ENCODE peak calls at places on chromosomes 7 and 10, in five cellular contexts. O is lower lobe of right lung, V is esophagus squamous epithelium, Y is aorta, T is uterus. P is an unnamed sample. For H3K9me3, the result is how much of the 10 kb centered on the place peaks cover.

GRCh38 chr7:1914743-1915142 is 244.7 kb downstream of the ELFN1 start:
- DNase-seq in Y (no peak), T (no peak), O (peak), V (no peak), P (no peak)

GRCh38 chr10:6746782-6747181 is 166.7 kb upstream of the PRKCQ start:
- DNase-seq in O (no peak), V (no peak), T (no peak), Y (no peak), P (no peak)

GRCh38 chr7:105014725-105015630 is 973 bp downstream of the KMT2E start:
- DNase-seq in V (no peak), Y (no peak), T (peak), O (no peak), P (no peak)

GRCh38 chr7:95255691-95256090 is 68.6 kb downstream of the PON1 start:
- DNase-seq in Y (no peak), O (no peak), T (no peak), V (no peak), P (no peak)

GRCh38 chr7:16083931-16084330 is 337.4 kb downstream of the CRPPA start:
- DNase-seq in V (no peak), Y (no peak), O (no peak), T (no peak), P (no peak)

GRCh38 chr10:28774051-28774995 is 97.0 kb downstream of the BAMBI start:
- DNase-seq in Y (no peak), T (no peak), O (no peak), V (no peak), P (no peak)

GRCh38 chr7:24381919-24382505 is 98.0 kb downstream of the NPY start:
- DNase-seq in V (no peak), O (no peak), T (no peak), Y (no peak), P (no peak)

GRCh38 chr10:110501142-110501937 is 3.6 kb downstream of the DUSP5 start:
- DNase-seq in O (peak), Y (peak), V (peak), T (peak), P (peak)

GRCh38 chr10:11294831-11295230 is 277.2 kb downstream of the CELF2 start:
- DNase-seq in T (no peak), O (no peak), Y (no peak), V (no peak), P (no peak)

GRCh38 chr10:109027534-109028185 is 895.7 kb downstream of the XPNPEP1 start:
- DNase-seq in T (no peak), V (no peak), O (no peak), Y (no peak), P (no peak)

GRCh38 chr10:83527934-83528333 is 611.4 kb upstream of the GHITM start:
- DNase-seq in Y (no peak), T (no peak), O (no peak), V (no peak), P (no peak)
- H3K9me3 ChIP-seq in Y (under half), T (under half), O (under half), V (under half), P (under half)

DNA sequence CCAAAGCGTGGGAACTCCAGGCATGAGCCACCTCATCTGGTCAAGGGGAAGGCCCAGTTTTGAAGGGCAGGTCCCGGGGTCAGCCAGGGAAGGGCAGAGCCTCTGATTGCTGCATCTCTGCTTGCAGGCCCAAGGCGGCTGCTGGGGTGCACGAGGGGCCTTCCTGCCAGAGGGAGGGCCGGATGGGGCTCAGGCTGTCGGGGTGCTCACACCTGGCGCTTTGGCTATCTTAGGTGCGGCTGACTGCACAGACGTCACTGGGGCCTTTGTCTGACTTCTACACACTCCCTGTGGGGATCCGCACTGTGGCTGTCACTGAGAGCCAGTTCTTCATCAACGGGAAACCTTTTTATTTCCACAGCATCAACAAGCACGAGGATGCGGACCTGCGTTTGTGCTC is 68.7 kb downstream of the ZNF727 start:
- DNase-seq in V (no peak), O (no peak), T (no peak), Y (no peak), P (no peak)
- H3K9me3 ChIP-seq in V (under half), O (under half), T (under half), Y (under half), P (under half)

DNA sequence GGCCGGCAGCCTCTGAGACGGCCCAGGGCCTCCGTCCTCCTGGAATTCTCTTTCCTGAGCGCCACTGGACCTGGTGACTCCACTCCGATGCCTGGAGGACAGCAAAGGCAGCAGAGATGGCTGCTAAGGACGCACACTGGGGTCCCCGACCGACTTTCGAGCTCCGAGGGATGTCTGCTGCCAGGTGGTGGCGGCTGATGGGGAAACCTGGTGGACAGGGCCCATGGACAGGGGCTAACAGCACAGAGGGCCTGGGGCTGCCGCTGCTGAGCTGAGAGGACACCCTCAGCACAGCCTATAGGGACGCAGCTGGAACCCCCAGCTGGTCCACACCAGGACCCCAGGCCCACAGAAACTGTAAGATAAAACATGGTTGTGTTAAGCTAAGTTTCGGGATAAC is 366.3 kb downstream of the DNAJB6 start:
- DNase-seq in Y (peak), O (peak), V (no peak), T (no peak), P (no peak)
- H3K9me3 ChIP-seq in Y (under half), O (under half), V (under half), T (under half), P (under half)

GRCh38 chr10:42304341-42304740 is 334.0 kb downstream of the ZNF33B start:
- DNase-seq in O (no peak), V (no peak), T (no peak), Y (no peak), P (no peak)
- H3K9me3 ChIP-seq in O (half or more), V (half or more), T (under half), Y (under half), P (under half)